ENCODE peak calls at places on chromosomes 2 and 18, in six cellular contexts. One of them, this sample, is unnamed.

GRCh38 chr2:28346587-28346986 is 46.1 kb upstream of the FOSL2 start:
- DNase-seq in NCI-H774: no peak
- DNase-seq in activated naive CD8-positive, alpha-beta T cell treated with anti-CD3 and anti-CD28 coated beads, Interleukin-2, amount 10 ng/mL, durations not matched to agents 7 days and 5 days: peak
- DNase-seq in activated T-cell treated with anti-CD3 and anti-CD28 coated beads, Interleukin-2, amount 50 U/mL, for 72 hours: no peak
- DNase-seq in NCI-H1436: no peak
- DNase-seq in H54: no peak
- DNase-seq in this sample: no peak

GRCh38 chr18:37636831-37637230 is 71.2 kb upstream of the CELF4 start:
- DNase-seq in NCI-H774: no peak
- DNase-seq in activated naive CD8-positive, alpha-beta T cell treated with anti-CD3 and anti-CD28 coated beads, Interleukin-2, amount 10 ng/mL, durations not matched to agents 7 days and 5 days: no peak
- DNase-seq in activated T-cell treated with anti-CD3 and anti-CD28 coated beads, Interleukin-2, amount 50 U/mL, for 72 hours: no peak
- DNase-seq in NCI-H1436: no peak
- DNase-seq in H54: no peak
- DNase-seq in this sample: no peak

GRCh38 chr2:110677080-110677479 is 783 bp downstream of the BUB1 start:
- DNase-seq in NCI-H774: no peak
- DNase-seq in activated naive CD8-positive, alpha-beta T cell treated with anti-CD3 and anti-CD28 coated beads, Interleukin-2, amount 10 ng/mL, durations not matched to agents 7 days and 5 days: no peak
- DNase-seq in activated T-cell treated with anti-CD3 and anti-CD28 coated beads, Interleukin-2, amount 50 U/mL, for 72 hours: no peak
- DNase-seq in NCI-H1436: no peak
- DNase-seq in H54: no peak
- DNase-seq in this sample: no peak

GRCh38 chr2:36399050-36399449 is 43.5 kb downstream of the CRIM1 start:
- DNase-seq in NCI-H774: no peak
- DNase-seq in activated naive CD8-positive, alpha-beta T cell treated with anti-CD3 and anti-CD28 coated beads, Interleukin-2, amount 10 ng/mL, durations not matched to agents 7 days and 5 days: no peak
- DNase-seq in activated T-cell treated with anti-CD3 and anti-CD28 coated beads, Interleukin-2, amount 50 U/mL, for 72 hours: no peak
- DNase-seq in NCI-H1436: no peak
- DNase-seq in H54: no peak
- DNase-seq in this sample: no peak

GRCh38 chr2:135916232-135916631 is 40.0 kb upstream of the MCM6 start:
- DNase-seq in NCI-H774: peak
- DNase-seq in activated naive CD8-positive, alpha-beta T cell treated with anti-CD3 and anti-CD28 coated beads, Interleukin-2, amount 10 ng/mL, durations not matched to agents 7 days and 5 days: no peak
- DNase-seq in activated T-cell treated with anti-CD3 and anti-CD28 coated beads, Interleukin-2, amount 50 U/mL, for 72 hours: no peak
- DNase-seq in NCI-H1436: peak
- DNase-seq in H54: no peak
- DNase-seq in this sample: peak

GRCh38 chr2:230600881-230601280 is 111.8 kb upstream of the CAB39 start:
- DNase-seq in NCI-H774: no peak
- DNase-seq in activated naive CD8-positive, alpha-beta T cell treated with anti-CD3 and anti-CD28 coated beads, Interleukin-2, amount 10 ng/mL, durations not matched to agents 7 days and 5 days: no peak
- DNase-seq in activated T-cell treated with anti-CD3 and anti-CD28 coated beads, Interleukin-2, amount 50 U/mL, for 72 hours: no peak
- DNase-seq in NCI-H1436: no peak
- DNase-seq in H54: no peak
- DNase-seq in this sample: no peak

GRCh38 chr2:239305222-239305575 is 95.6 kb downstream of the HDAC4 start:
- DNase-seq in NCI-H774: no peak
- DNase-seq in activated naive CD8-positive, alpha-beta T cell treated with anti-CD3 and anti-CD28 coated beads, Interleukin-2, amount 10 ng/mL, durations not matched to agents 7 days and 5 days: no peak
- DNase-seq in activated T-cell treated with anti-CD3 and anti-CD28 coated beads, Interleukin-2, amount 50 U/mL, for 72 hours: no peak
- DNase-seq in NCI-H1436: no peak
- DNase-seq in H54: no peak
- DNase-seq in this sample: no peak

GRCh38 chr2:232288489-232288888 is 90.1 kb upstream of the ALPP start:
- DNase-seq in NCI-H774: no peak
- DNase-seq in activated naive CD8-positive, alpha-beta T cell treated with anti-CD3 and anti-CD28 coated beads, Interleukin-2, amount 10 ng/mL, durations not matched to agents 7 days and 5 days: no peak
- DNase-seq in activated T-cell treated with anti-CD3 and anti-CD28 coated beads, Interleukin-2, amount 50 U/mL, for 72 hours: no peak
- DNase-seq in NCI-H1436: no peak
- DNase-seq in H54: no peak
- DNase-seq in this sample: no peak

GRCh38 chr18:57748770-57749603 is 54.1 kb downstream of the ATP8B1 start:
- DNase-seq in NCI-H774: peak
- DNase-seq in activated naive CD8-positive, alpha-beta T cell treated with anti-CD3 and anti-CD28 coated beads, Interleukin-2, amount 10 ng/mL, durations not matched to agents 7 days and 5 days: no peak
- DNase-seq in activated T-cell treated with anti-CD3 and anti-CD28 coated beads, Interleukin-2, amount 50 U/mL, for 72 hours: no peak
- DNase-seq in NCI-H1436: no peak
- DNase-seq in H54: no peak
- DNase-seq in this sample: no peak

GRCh38 chr18:28581503-28582169 is 404.7 kb upstream of the CDH2 start:
- DNase-seq in NCI-H774: peak
- DNase-seq in activated naive CD8-positive, alpha-beta T cell treated with anti-CD3 and anti-CD28 coated beads, Interleukin-2, amount 10 ng/mL, durations not matched to agents 7 days and 5 days: no peak
- DNase-seq in activated T-cell treated with anti-CD3 and anti-CD28 coated beads, Interleukin-2, amount 50 U/mL, for 72 hours: no peak
- DNase-seq in NCI-H1436: peak
- DNase-seq in H54: no peak
- DNase-seq in this sample: peak

GRCh38 chr18:44895176-44895798 is 214.6 kb downstream of the SETBP1 start:
- DNase-seq in NCI-H774: peak
- DNase-seq in activated naive CD8-positive, alpha-beta T cell treated with anti-CD3 and anti-CD28 coated beads, Interleukin-2, amount 10 ng/mL, durations not matched to agents 7 days and 5 days: no peak
- DNase-seq in activated T-cell treated with anti-CD3 and anti-CD28 coated beads, Interleukin-2, amount 50 U/mL, for 72 hours: peak
- DNase-seq in NCI-H1436: peak
- DNase-seq in H54: no peak
- DNase-seq in this sample: no peak

GRCh38 chr2:221289846-221290245 is 282.3 kb downstream of the EPHA4 start:
- DNase-seq in NCI-H774: no peak
- DNase-seq in activated naive CD8-positive, alpha-beta T cell treated with anti-CD3 and anti-CD28 coated beads, Interleukin-2, amount 10 ng/mL, durations not matched to agents 7 days and 5 days: no peak
- DNase-seq in activated T-cell treated with anti-CD3 and anti-CD28 coated beads, Interleukin-2, amount 50 U/mL, for 72 hours: no peak
- DNase-seq in NCI-H1436: no peak
- DNase-seq in H54: no peak
- DNase-seq in this sample: no peak

GRCh38 chr2:45898819-45899218 is 247.3 kb downstream of the PRKCE start:
- DNase-seq in NCI-H774: no peak
- DNase-seq in activated naive CD8-positive, alpha-beta T cell treated with anti-CD3 and anti-CD28 coated beads, Interleukin-2, amount 10 ng/mL, durations not matched to agents 7 days and 5 days: no peak
- DNase-seq in activated T-cell treated with anti-CD3 and anti-CD28 coated beads, Interleukin-2, amount 50 U/mL, for 72 hours: no peak
- DNase-seq in NCI-H1436: no peak
- DNase-seq in H54: no peak
- DNase-seq in this sample: no peak

GRCh38 chr2:220785181-220785580 is 786.9 kb downstream of the EPHA4 start:
- DNase-seq in NCI-H774: peak
- DNase-seq in activated naive CD8-positive, alpha-beta T cell treated with anti-CD3 and anti-CD28 coated beads, Interleukin-2, amount 10 ng/mL, durations not matched to agents 7 days and 5 days: no peak
- DNase-seq in activated T-cell treated with anti-CD3 and anti-CD28 coated beads, Interleukin-2, amount 50 U/mL, for 72 hours: no peak
- DNase-seq in NCI-H1436: peak
- DNase-seq in H54: no peak
- DNase-seq in this sample: peak

GRCh38 chr2:146917430-146918037 is 927.3 kb upstream of the ACVR2A start:
- DNase-seq in NCI-H774: no peak
- DNase-seq in activated naive CD8-positive, alpha-beta T cell treated with anti-CD3 and anti-CD28 coated beads, Interleukin-2, amount 10 ng/mL, durations not matched to agents 7 days and 5 days: no peak
- DNase-seq in activated T-cell treated with anti-CD3 and anti-CD28 coated beads, Interleukin-2, amount 50 U/mL, for 72 hours: no peak
- DNase-seq in NCI-H1436: no peak
- DNase-seq in H54: no peak
- DNase-seq in this sample: no peak

GRCh38 chr2:12070581-12070980 is 324.1 kb downstream of the LPIN1 start:
- DNase-seq in NCI-H774: no peak
- DNase-seq in activated naive CD8-positive, alpha-beta T cell treated with anti-CD3 and anti-CD28 coated beads, Interleukin-2, amount 10 ng/mL, durations not matched to agents 7 days and 5 days: no peak
- DNase-seq in activated T-cell treated with anti-CD3 and anti-CD28 coated beads, Interleukin-2, amount 50 U/mL, for 72 hours: no peak
- DNase-seq in NCI-H1436: no peak
- DNase-seq in H54: no peak
- DNase-seq in this sample: no peak

GRCh38 chr18:43648002-43648401 is 370.7 kb upstream of the SYT4 start:
- DNase-seq in NCI-H774: no peak
- DNase-seq in activated naive CD8-positive, alpha-beta T cell treated with anti-CD3 and anti-CD28 coated beads, Interleukin-2, amount 10 ng/mL, durations not matched to agents 7 days and 5 days: no peak
- DNase-seq in activated T-cell treated with anti-CD3 and anti-CD28 coated beads, Interleukin-2, amount 50 U/mL, for 72 hours: no peak
- DNase-seq in NCI-H1436: no peak
- DNase-seq in H54: no peak
- DNase-seq in this sample: no peak

GRCh38 chr18:21242141-21243040 is at the start of gene GREB1L:
- DNase-seq in NCI-H774: peak
- DNase-seq in activated naive CD8-positive, alpha-beta T cell treated with anti-CD3 and anti-CD28 coated beads, Interleukin-2, amount 10 ng/mL, durations not matched to agents 7 days and 5 days: peak
- DNase-seq in activated T-cell treated with anti-CD3 and anti-CD28 coated beads, Interleukin-2, amount 50 U/mL, for 72 hours: peak
- DNase-seq in NCI-H1436: no peak
- DNase-seq in H54: peak
- DNase-seq in this sample: peak

GRCh38 chr2:9018109-9018508 is 14.6 kb upstream of the MBOAT2 start:
- DNase-seq in NCI-H774: no peak
- DNase-seq in activated naive CD8-positive, alpha-beta T cell treated with anti-CD3 and anti-CD28 coated beads, Interleukin-2, amount 10 ng/mL, durations not matched to agents 7 days and 5 days: no peak
- DNase-seq in activated T-cell treated with anti-CD3 and anti-CD28 coated beads, Interleukin-2, amount 50 U/mL, for 72 hours: no peak
- DNase-seq in NCI-H1436: no peak
- DNase-seq in H54: no peak
- DNase-seq in this sample: no peak

GRCh38 chr2:109511168-109511567 is 102.6 kb downstream of the SEPTIN10 start:
- DNase-seq in NCI-H774: no peak
- DNase-seq in activated naive CD8-positive, alpha-beta T cell treated with anti-CD3 and anti-CD28 coated beads, Interleukin-2, amount 10 ng/mL, durations not matched to agents 7 days and 5 days: no peak
- DNase-seq in activated T-cell treated with anti-CD3 and anti-CD28 coated beads, Interleukin-2, amount 50 U/mL, for 72 hours: no peak
- DNase-seq in NCI-H1436: no peak
- DNase-seq in H54: no peak
- DNase-seq in this sample: no peak